ENCODE peak calls at places on chromosome 22, in eight cellular contexts. W is body of pancreas, I is HAP-1, G is mammary epithelial cell, L is MG63, K is cardiac muscle cell, N is foreskin keratinocyte, T is GM23248. M is an unnamed sample. For H3K27me3, the result is how much of the 10 kb centered on the place peaks cover.

GRCh38 chr22:19679476-19680099 is 34.7 kb upstream of the SEPTIN5 start:
- DNase-seq in W (peak), I (no peak), G (no peak), L (no peak), K (peak), N (no peak), T (peak), M (no peak)

GRCh38 chr22:49777569-49778250 is 50.0 kb downstream of the BRD1 start:
- DNase-seq in W (no peak), I (no peak), G (no peak), L (no peak), K (no peak), N (no peak), T (no peak), M (no peak)

GRCh38 chr22:41408665-41409064 is 26.9 kb downstream of the TEF start:
- DNase-seq in W (no peak), I (no peak), G (no peak), L (no peak), K (no peak), N (no peak), T (no peak), M (no peak)

GRCh38 chr22:44975444-44976262 is 34.2 kb downstream of the PHF21B start:
- DNase-seq in W (peak), I (peak), G (peak), L (peak), K (peak), N (peak), T (peak), M (peak)

GRCh38 chr22:35116817-35117216 is 50.9 kb downstream of the ISX start:
- DNase-seq in W (no peak), I (no peak), G (no peak), L (no peak), K (no peak), N (no peak), T (no peak), M (no peak)

GRCh38 chr22:29813126-29813525 is 24.9 kb downstream of the ASCC2 start:
- DNase-seq in W (no peak), I (no peak), G (no peak), L (no peak), K (no peak), N (no peak), T (no peak), M (no peak)

GRCh38 chr22:38218661-38219331 is 17.0 kb downstream of the MAFF start:
- DNase-seq in W (peak), I (no peak), G (peak), L (peak), K (peak), N (peak), T (peak), M (peak)

GRCh38 chr22:49976439-49977175 is 16.0 kb downstream of the PIM3 start:
- DNase-seq in W (no peak), I (no peak), G (no peak), L (no peak), K (no peak), N (no peak), T (no peak), M (no peak)

GRCh38 chr22:29167032-29167911 is 38.4 kb upstream of the EMID1 start:
- DNase-seq in W (no peak), I (no peak), G (no peak), L (no peak), K (no peak), N (no peak), T (no peak), M (no peak)

GRCh38 chr22:32842486-32842885 is 41.0 kb downstream of the TIMP3 start:
- DNase-seq in W (no peak), I (no peak), G (peak), L (no peak), K (no peak), N (no peak), T (no peak), M (peak)

DNA sequence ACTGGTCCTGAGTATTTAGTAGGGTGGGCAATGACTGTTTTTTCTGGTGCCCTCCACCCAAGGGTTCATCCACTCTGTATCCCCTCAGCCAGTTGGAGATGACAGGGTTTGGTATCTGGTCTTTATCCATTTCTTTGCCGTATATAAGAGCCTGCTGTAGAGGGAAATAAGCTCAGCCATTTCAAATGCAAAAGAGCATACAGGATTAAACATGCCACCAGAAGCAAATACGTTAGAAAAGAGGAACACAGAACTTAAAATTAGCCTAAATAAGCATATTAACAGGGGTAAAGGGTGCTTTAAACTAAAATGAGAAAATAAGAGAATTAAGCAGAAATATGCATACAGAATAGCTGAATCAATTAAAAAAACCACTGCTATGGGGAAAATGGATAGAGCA is 27.8 kb upstream of the TOP3B start:
- DNase-seq in W (no peak), I (peak), G (no peak), L (no peak), K (no peak), N (no peak), T (no peak), M (no peak)
- H3K27me3 ChIP-seq in W (under half), I (under half), G (under half), L (under half), K (under half), N (under half), T (under half), M (under half)

GRCh38 chr22:22528780-22529179 is 8.7 kb upstream of the ZNF280A start:
- DNase-seq in W (no peak), I (no peak), G (no peak), L (no peak), K (no peak), N (no peak), T (no peak), M (no peak)
- H3K27me3 ChIP-seq in W (under half), I (under half), G (under half), L (under half), K (under half), N (under half), T (under half), M (under half)

GRCh38 chr22:27226666-27227065 is 569.3 kb downstream of the MIAT start:
- DNase-seq in W (no peak), I (no peak), G (no peak), L (no peak), K (no peak), N (no peak), T (peak), M (peak)
- H3K27me3 ChIP-seq in W (under half), I (under half), G (under half), L (under half), K (under half), N (under half), T (under half), M (under half)

GRCh38 chr22:27485842-27486241 is 315.7 kb downstream of the MN1 start:
- DNase-seq in W (no peak), I (no peak), G (no peak), L (no peak), K (no peak), N (no peak), T (no peak), M (no peak)
- H3K27me3 ChIP-seq in W (under half), I (under half), G (under half), L (under half), K (under half), N (under half), T (under half), M (under half)

M was measured in SJSA1.